ENCODE peak calls at places on chromosomes 6 and 20, in four cellular contexts. Q, F, B and E are unnamed samples.

GRCh38 chr6:127550403-127550802 is 26.6 kb upstream of the C6orf58 start:
- DNase-seq in B (no peak), F (peak; percentile 80), Q (no peak), E (no peak)

GRCh38 chr6:14711056-14711703 is 534.7 kb upstream of the JARID2 start:
- DNase-seq in Q (peak; percentile 49), F (peak; percentile 78), B (no peak), E (no peak)

GRCh38 chr20:49100934-49101333 is 54.8 kb downstream of the CSE1L start:
- DNase-seq in Q (no peak), B (no peak), F (no peak), E (no peak)

GRCh38 chr6:135183532-135184440 is 2.7 kb downstream of the MYB start:
- DNase-seq in B (peak; percentile 79), Q (peak; percentile 84), F (peak; percentile 45), E (peak; percentile 29)

GRCh38 chr6:136039185-136039584 is 187.7 kb downstream of the PDE7B start:
- DNase-seq in F (no peak), B (no peak), Q (no peak), E (no peak)

GRCh38 chr20:6909608-6910007 is 142.1 kb downstream of the BMP2 start:
- DNase-seq in B (no peak), F (no peak), Q (no peak), E (no peak)

GRCh38 chr6:149750136-149750609 is 632 bp downstream of the PCMT1 start:
- DNase-seq in B (peak; percentile 50), F (peak; percentile 52), Q (peak; percentile 42), E (peak; percentile 32)

GRCh38 chr6:125041740-125042459 is 79.7 kb downstream of the RNF217 start:
- DNase-seq in F (peak; percentile 13), Q (no peak), B (no peak), E (no peak)

GRCh38 chr6:169917153-169917552 is 165.7 kb downstream of the ERMARD start:
- DNase-seq in Q (no peak), B (no peak), F (no peak), E (no peak)

GRCh38 chr6:7137335-7138106 is 29.8 kb downstream of the RREB1 start:
- DNase-seq in F (peak; percentile 68), B (peak; percentile 65), Q (peak; percentile 61), E (no peak)

GRCh38 chr6:97077380-97077779 is 152.9 kb downstream of the KLHL32 start:
- DNase-seq in B (no peak), Q (no peak), F (no peak), E (no peak)

GRCh38 chr6:101779051-101779844 is 385.7 kb downstream of the GRIK2 start:
- DNase-seq in Q (no peak), B (no peak), F (no peak), E (no peak)

GRCh38 chr6:79426625-79427278 is 110.5 kb downstream of the LCA5 start:
- DNase-seq in F (no peak), Q (no peak), B (no peak), E (no peak)

GRCh38 chr6:35253249-35253648 is 6.3 kb upstream of the ZNF76 start:
- DNase-seq in Q (no peak), F (no peak), B (no peak), E (no peak)

GRCh38 chr6:5994999-5995698 is 11.6 kb downstream of the NRN1 start:
- DNase-seq in B (no peak), Q (no peak), F (no peak), E (no peak)

GRCh38 chr6:81144346-81144745 is 608.1 kb downstream of the TENT5A start:
- DNase-seq in B (no peak), Q (no peak), F (peak; percentile 38), E (no peak)

GRCh38 chr6:169971951-169972651 is 220.7 kb downstream of the ERMARD start:
- DNase-seq in B (no peak), Q (no peak), F (no peak), E (no peak)

GRCh38 chr6:12266571-12266970 is 23.6 kb upstream of the EDN1 start:
- DNase-seq in B (no peak), Q (no peak), F (peak; percentile 75), E (no peak)

GRCh38 chr20:40676466-40676865 is 12.6 kb downstream of the MAFB start:
- DNase-seq in B (no peak), Q (no peak), F (no peak), E (no peak)

GRCh38 chr20:21191839-21192238 is 66.0 kb downstream of the KIZ start:
- DNase-seq in Q (no peak), F (no peak), B (no peak), E (peak; percentile 6)

GRCh38 chr20:51237278-51237677 is 214.4 kb upstream of the KCNG1 start:
- DNase-seq in B (no peak), Q (no peak), F (peak; percentile 20), E (no peak)

GRCh38 chr20:44829688-44830087 is 19.3 kb upstream of the RIMS4 start:
- DNase-seq in B (no peak), F (no peak), Q (no peak), E (no peak)

GRCh38 chr20:62501801-62502495 is 26.2 kb upstream of the GATA5 start:
- DNase-seq in F (peak; percentile 22), Q (no peak), B (peak; percentile 66), E (no peak)

GRCh38 chr6:154513601-154514320 is 3.3 kb upstream of the CNKSR3 start:
- DNase-seq in Q (no peak), B (no peak), F (no peak), E (no peak)

GRCh38 chr6:42452171-42453026 is 673 bp upstream of the TRERF1 start:
- DNase-seq in Q (peak; percentile 80), B (peak; percentile 62), F (peak; percentile 86), E (peak; percentile 65)

GRCh38 chr20:36116813-36117441 is 37.6 kb upstream of the EPB41L1 start:
- DNase-seq in Q (no peak), F (peak; percentile 55), B (no peak), E (no peak)

GRCh38 chr6:32854376-32855178 is 585 bp downstream of the PSMB9 start:
- DNase-seq in Q (peak; percentile 66), B (peak; percentile 72), F (peak; percentile 39), E (no peak)

GRCh38 chr20:57475388-57476072 is 49.4 kb downstream of the CTCFL start:
- DNase-seq in F (no peak), B (no peak), Q (no peak), E (no peak)

GRCh38 chr20:8388146-8388545 is 256.1 kb downstream of the PLCB1 start:
- DNase-seq in F (peak; percentile 47), B (no peak), Q (no peak), E (no peak)

GRCh38 chr20:8390500-8390899 is 258.4 kb downstream of the PLCB1 start:
- DNase-seq in Q (no peak), B (no peak), F (no peak), E (no peak)

GRCh38 chr20:8386991-8387390 is 254.9 kb downstream of the PLCB1 start:
- DNase-seq in B (no peak), Q (no peak), F (no peak), E (no peak)

GRCh38 chr20:8388707-8389106 is 256.6 kb downstream of the PLCB1 start:
- DNase-seq in B (no peak), F (peak; percentile 28), Q (no peak), E (no peak)

GRCh38 chr20:8389381-8390368 is 257.6 kb downstream of the PLCB1 start:
- DNase-seq in B (no peak), Q (no peak), F (peak; percentile 71), E (no peak)
- TF ChIP-seq CTCF in B (peak; percentile 74), Q (peak; percentile 51), F (peak; percentile 15), E (peak; percentile 78)

DNA sequence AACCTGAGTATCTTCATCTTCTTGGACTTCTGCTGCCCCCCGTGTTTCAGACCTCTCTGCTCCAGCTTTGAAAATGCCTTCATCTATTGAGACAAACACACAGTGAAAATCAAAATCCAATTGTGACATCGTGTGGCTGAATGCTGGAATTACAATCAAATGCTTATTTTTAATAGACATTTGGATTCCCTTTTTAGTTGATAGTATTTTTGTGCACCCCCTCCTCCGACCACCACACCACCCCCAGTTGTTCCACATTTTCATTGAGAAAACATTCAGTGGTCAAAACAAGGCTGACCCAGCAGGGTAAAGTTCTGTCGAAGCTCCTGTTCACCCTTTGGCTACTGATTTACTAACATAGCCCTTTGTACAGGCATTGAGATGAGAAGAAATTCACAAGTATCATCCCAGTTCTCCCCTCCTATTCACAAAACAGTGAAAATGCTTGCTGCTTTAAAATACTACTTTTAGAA is 79.0 kb downstream of the NRSN1 start:
- DNase-seq in F (peak; percentile 51), Q (no peak), B (no peak), E (peak; percentile 40)
- TF ChIP-seq CTCF in F (peak; percentile 45), Q (peak; percentile 64), B (peak; percentile 53), E (peak; percentile 84)

GRCh38 chr6:74434165-74434564 is 738.2 kb downstream of the CD109 start:
- DNase-seq in F (no peak), B (no peak), Q (no peak), E (no peak)
- TF ChIP-seq CTCF in F (no peak), B (no peak), Q (no peak), E (no peak)

GRCh38 chr20:2005359-2005758 is 11.5 kb upstream of the PDYN start:
- DNase-seq in F (no peak), B (no peak), Q (no peak), E (no peak)

GRCh38 chr20:2010533-2010932 is 16.7 kb upstream of the PDYN start:
- DNase-seq in Q (no peak), F (no peak), B (no peak), E (no peak)

GRCh38 chr20:2004171-2004570 is 10.3 kb upstream of the PDYN start:
- DNase-seq in B (no peak), F (no peak), Q (no peak), E (no peak)

GRCh38 chr20:2005831-2006426 is 12.1 kb upstream of the PDYN start:
- DNase-seq in Q (peak; percentile 63), F (peak; percentile 54), B (peak; percentile 53), E (peak; percentile 94)

GRCh38 chr20:2006452-2007381 is 12.9 kb upstream of the PDYN start:
- DNase-seq in Q (no peak), F (peak; percentile 23), B (peak; percentile 24), E (peak; percentile 41)
- TF ChIP-seq CTCF in Q (peak; percentile 58), F (peak; percentile 82), B (peak; percentile 56), E (peak; percentile 82)

DNA sequence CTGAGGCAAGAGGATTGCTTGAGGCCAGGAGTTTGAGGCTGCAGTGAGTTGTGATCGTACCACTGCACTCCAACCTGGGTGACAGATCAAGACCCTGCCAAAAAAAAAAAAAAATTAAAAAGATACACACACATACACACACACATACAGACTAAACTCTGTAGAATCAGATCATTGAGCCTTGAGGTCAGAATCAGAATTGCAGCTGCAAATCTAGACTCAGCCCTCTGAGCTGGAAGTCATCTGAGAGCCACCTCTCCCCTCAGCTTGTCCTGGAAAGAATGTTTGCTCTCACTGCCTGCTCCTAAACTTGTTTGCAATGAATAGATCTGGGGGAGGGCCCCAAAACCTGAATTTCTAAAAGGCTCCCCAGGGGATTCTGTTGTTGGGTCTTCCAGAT is 41.4 kb upstream of the ANGPT4 start:
- DNase-seq in B (no peak), Q (no peak), F (no peak), E (no peak)
- TF ChIP-seq CTCF in B (no peak), Q (no peak), F (no peak), E (peak; percentile 29)

DNA sequence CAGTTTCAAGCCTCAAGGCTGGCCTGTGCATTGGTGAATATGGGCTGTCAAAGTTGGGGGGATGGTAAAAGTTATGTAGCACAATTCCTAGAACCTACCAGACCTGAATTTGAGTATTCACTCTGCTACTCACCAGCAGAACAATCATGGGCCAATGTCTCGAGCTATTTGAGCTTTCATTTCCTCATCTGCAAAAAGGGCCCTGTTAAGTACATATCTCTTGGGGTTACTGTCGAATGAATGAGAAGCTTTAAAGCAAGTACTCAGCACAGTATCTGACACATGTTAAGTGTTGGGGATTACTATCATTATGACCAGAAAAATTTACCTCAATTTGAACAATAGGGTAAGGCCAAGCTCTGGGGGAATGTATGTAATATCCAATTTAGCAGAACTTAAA is 13.5 kb upstream of the ENPP4 start:
- DNase-seq in B (no peak), Q (no peak), F (no peak), E (no peak)
- TF ChIP-seq CTCF in B (no peak), Q (no peak), F (no peak), E (no peak)